ENCODE peak calls at places on chromosomes 5 and 9, in seven cellular contexts. K is gastrocnemius medialis; L is effector memory CD8-positive, alpha-beta T cell; D is natural killer cell; H is activated B cell treated with CpG ODN at 0.5 μM for 24 hours; I is RWPE2; G is stimulated activated effector memory CD8-positive, alpha-beta T cell treated with anti-CD3 and anti-CD28 coated beads, Interleukin-12 subunit alpha, Interleukin-12 subunit beta, amount 100 ng/mL, for 72 hours. B is an unnamed sample.

GRCh38 chr5:173973614-173973969 is 15.4 kb upstream of the C5orf47 start:
- ATAC-seq in K (peak), L (peak), D (no peak), H (peak), I (peak), G (peak), B (peak)

GRCh38 chr9:129575818-129576217 is 45.1 kb downstream of the C9orf50 start:
- ATAC-seq in K (no peak), L (no peak), D (no peak), H (no peak), I (no peak), G (no peak), B (no peak)

GRCh38 chr5:66963559-66963971 is 233.0 kb downstream of the CD180 start:
- ATAC-seq in K (no peak), L (no peak), D (no peak), H (no peak), I (peak), G (peak), B (no peak)

GRCh38 chr5:111163000-111163399 is 61.2 kb upstream of the CAMK4 start:
- ATAC-seq in K (no peak), L (no peak), D (no peak), H (no peak), I (peak), G (no peak), B (no peak)

GRCh38 chr9:89507626-89508025 is 9.7 kb upstream of the SEMA4D start:
- ATAC-seq in K (no peak), L (peak), D (no peak), H (peak), I (no peak), G (peak), B (no peak)

GRCh38 chr9:88732128-88732527 is 197.2 kb downstream of the NXNL2 start:
- ATAC-seq in K (no peak), L (no peak), D (no peak), H (no peak), I (no peak), G (no peak), B (peak)

GRCh38 chr9:97473717-97474116 is 27.7 kb upstream of the TMOD1 start:
- ATAC-seq in K (peak), L (no peak), D (no peak), H (no peak), I (no peak), G (no peak), B (no peak)

GRCh38 chr5:88882321-88883038 is 504 bp downstream of the MEF2C start:
- ATAC-seq in K (peak), L (no peak), D (no peak), H (no peak), I (no peak), G (no peak), B (no peak)

GRCh38 chr9:549425-549997 is 292.0 kb upstream of the DMRT1 start:
- ATAC-seq in K (no peak), L (no peak), D (no peak), H (no peak), I (no peak), G (no peak), B (no peak)

GRCh38 chr9:131651599-131651998 is 88.3 kb downstream of the RAPGEF1 start:
- ATAC-seq in K (peak), L (no peak), D (no peak), H (no peak), I (peak), G (peak), B (peak)

GRCh38 chr9:130026583-130027427 is 16.2 kb downstream of the FNBP1 start:
- ATAC-seq in K (peak), L (no peak), D (no peak), H (no peak), I (no peak), G (peak), B (no peak)

GRCh38 chr5:65152131-65152530 is 329.6 kb downstream of the ADAMTS6 start:
- ATAC-seq in K (no peak), L (no peak), D (no peak), H (no peak), I (peak), G (no peak), B (no peak)

GRCh38 chr5:1068895-1069719 is 42.8 kb downstream of the SLC12A7 start:
- ATAC-seq in K (no peak), L (no peak), D (no peak), H (no peak), I (no peak), G (no peak), B (peak)

GRCh38 chr9:110284211-110284849 is 28.0 kb upstream of the TXN start:
- ATAC-seq in K (no peak), L (no peak), D (no peak), H (no peak), I (peak), G (no peak), B (no peak)

GRCh38 chr5:144453753-144454152 is 283.1 kb downstream of the KCTD16 start:
- ATAC-seq in K (no peak), L (no peak), D (no peak), H (no peak), I (no peak), G (no peak), B (no peak)

GRCh38 chr5:65861830-65862241 is 64.5 kb upstream of the ERBIN start:
- ATAC-seq in K (no peak), L (no peak), D (no peak), H (no peak), I (peak), G (no peak), B (no peak)

GRCh38 chr5:131323378-131323777 is 59.5 kb downstream of the CDC42SE2 start:
- ATAC-seq in K (no peak), L (no peak), D (no peak), H (no peak), I (peak), G (no peak), B (no peak)

GRCh38 chr5:6090838-6091237 is 287.5 kb downstream of the MED10 start:
- ATAC-seq in K (no peak), L (no peak), D (no peak), H (no peak), I (no peak), G (no peak), B (no peak)

GRCh38 chr9:91258448-91258847 is 103.3 kb downstream of the AUH start:
- ATAC-seq in K (no peak), L (no peak), D (no peak), H (no peak), I (no peak), G (no peak), B (no peak)

GRCh38 chr9:109997682-109998081 is 210.3 kb downstream of the C9orf152 start:
- ATAC-seq in K (peak), L (no peak), D (no peak), H (no peak), I (no peak), G (no peak), B (no peak)

GRCh38 chr5:1268056-1268455 is 26.8 kb downstream of the TERT start:
- ATAC-seq in K (no peak), L (no peak), D (no peak), H (no peak), I (no peak), G (no peak), B (no peak)

GRCh38 chr9:110638381-110638954 is 30.1 kb upstream of the MUSK start:
- ATAC-seq in K (no peak), L (no peak), D (no peak), H (no peak), I (no peak), G (no peak), B (no peak)

GRCh38 chr9:105313238-105313637 is 68.8 kb downstream of the SLC44A1 start:
- ATAC-seq in K (no peak), L (no peak), D (no peak), H (no peak), I (no peak), G (no peak), B (no peak)

GRCh38 chr9:105466898-105467455 is 19.1 kb downstream of the FSD1L start:
- ATAC-seq in K (no peak), L (no peak), D (no peak), H (no peak), I (no peak), G (no peak), B (no peak)

GRCh38 chr9:98168952-98169488 is 23.4 kb downstream of the CORO2A start:
- ATAC-seq in K (no peak), L (peak), D (peak), H (peak), I (peak), G (peak), B (no peak)

GRCh38 chr9:129351058-129351641 is 173.1 kb upstream of the IER5L start:
- ATAC-seq in K (no peak), L (no peak), D (no peak), H (no peak), I (no peak), G (no peak), B (no peak)

GRCh38 chr9:113519401-113520108 is 56.0 kb downstream of the RGS3 start:
- ATAC-seq in K (no peak), L (no peak), D (no peak), H (no peak), I (peak), G (no peak), B (no peak)

GRCh38 chr9:31304576-31304975 is 1079.9 kb upstream of the ACO1 start:
- ATAC-seq in K (no peak), L (no peak), D (no peak), H (no peak), I (peak), G (no peak), B (peak)

GRCh38 chr9:21316860-21317259 is 11.7 kb upstream of the IFNA5 start:
- ATAC-seq in K (no peak), L (no peak), D (no peak), H (no peak), I (peak), G (no peak), B (no peak)

GRCh38 chr9:122135529-122135859 is 24.1 kb downstream of the NDUFA8 start:
- ATAC-seq in K (no peak), L (no peak), D (no peak), H (no peak), I (no peak), G (no peak), B (no peak)

GRCh38 chr9:16482764-16483163 is 387.7 kb downstream of the BNC2 start:
- ATAC-seq in K (no peak), L (no peak), D (no peak), H (no peak), I (no peak), G (no peak), B (no peak)

GRCh38 chr9:8338249-8338721 is 538.7 kb upstream of the DMAC1 start:
- ATAC-seq in K (no peak), L (no peak), D (no peak), H (no peak), I (no peak), G (no peak), B (no peak)

GRCh38 chr5:110475529-110475928 is 250.9 kb downstream of the TMEM232 start:
- ATAC-seq in K (no peak), L (no peak), D (no peak), H (no peak), I (no peak), G (no peak), B (no peak)

B was measured in gastroesophageal sphincter.